ENCODE peak calls at places on chromosomes 12 and 14, in five cellular contexts. One of them, this sample, is unnamed.

GRCh38 chr12:56916296-56916995 is 17.8 kb downstream of the SDR9C7 start:
- DNase-seq in HCT116: no peak
- DNase-seq in SK-N-SH: no peak
- DNase-seq in GM12878: no peak
- DNase-seq in HepG2: no peak
- DNase-seq in this sample: no peak

GRCh38 chr12:127903146-127903545 is 363.8 kb upstream of the TMEM132C start:
- DNase-seq in GM12878: no peak
- DNase-seq in SK-N-SH: no peak
- DNase-seq in HepG2: no peak
- DNase-seq in HCT116: no peak
- DNase-seq in this sample: no peak

GRCh38 chr12:92628476-92628875 is 74.3 kb upstream of the PLEKHG7 start:
- DNase-seq in SK-N-SH: no peak
- DNase-seq in HCT116: no peak
- DNase-seq in GM12878: no peak
- DNase-seq in HepG2: no peak
- DNase-seq in this sample: no peak

GRCh38 chr14:66105819-66106218 is 380.4 kb upstream of the CCDC196 start:
- DNase-seq in SK-N-SH: no peak
- DNase-seq in HepG2: no peak
- DNase-seq in GM12878: no peak
- DNase-seq in HCT116: no peak
- DNase-seq in this sample: no peak

GRCh38 chr14:76217179-76217578 is 65.5 kb downstream of the GPATCH2L start:
- DNase-seq in HCT116: no peak
- DNase-seq in GM12878: no peak
- DNase-seq in HepG2: no peak
- DNase-seq in SK-N-SH: no peak
- DNase-seq in this sample: no peak

GRCh38 chr14:69696633-69697557 is 70.0 kb upstream of the SRSF5 start:
- DNase-seq in SK-N-SH: no peak
- DNase-seq in HCT116: no peak
- DNase-seq in HepG2: no peak
- DNase-seq in GM12878: no peak
- DNase-seq in this sample: peak; percentile 45

GRCh38 chr14:99995700-99996356 is 69.4 kb upstream of the EVL start:
- DNase-seq in HCT116: peak; percentile 54
- DNase-seq in GM12878: peak; percentile 89
- DNase-seq in HepG2: peak; percentile 55
- DNase-seq in SK-N-SH: peak; percentile 42
- DNase-seq in this sample: peak; percentile 47

GRCh38 chr12:106974525-106974924 is 12.4 kb downstream of the MTERF2 start:
- DNase-seq in GM12878: no peak
- DNase-seq in HCT116: no peak
- DNase-seq in SK-N-SH: no peak
- DNase-seq in HepG2: peak; percentile 76
- DNase-seq in this sample: no peak

GRCh38 chr12:64525461-64526160 is 73.7 kb downstream of the TBK1 start:
- DNase-seq in SK-N-SH: no peak
- DNase-seq in HepG2: no peak
- DNase-seq in HCT116: no peak
- DNase-seq in GM12878: no peak
- DNase-seq in this sample: no peak

GRCh38 chr14:73753887-73754880 is 40.0 kb upstream of the PNMA1 start:
- DNase-seq in SK-N-SH: no peak
- DNase-seq in GM12878: peak; percentile 61
- DNase-seq in HepG2: no peak
- DNase-seq in HCT116: no peak
- DNase-seq in this sample: no peak

GRCh38 chr12:25692115-25693035 is 139.3 kb upstream of the LMNTD1 start:
- DNase-seq in GM12878: no peak
- DNase-seq in HepG2: no peak
- DNase-seq in HCT116: no peak
- DNase-seq in SK-N-SH: no peak
- DNase-seq in this sample: no peak

GRCh38 chr12:105931762-105932587 is 206.8 kb downstream of the NUAK1 start:
- DNase-seq in HCT116: no peak
- DNase-seq in GM12878: no peak
- DNase-seq in SK-N-SH: no peak
- DNase-seq in HepG2: no peak
- DNase-seq in this sample: no peak

GRCh38 chr12:24798335-24798734 is 150.6 kb downstream of the BCAT1 start:
- DNase-seq in HepG2: no peak
- DNase-seq in SK-N-SH: no peak
- DNase-seq in HCT116: no peak
- DNase-seq in GM12878: peak; percentile 73
- DNase-seq in this sample: no peak

GRCh38 chr14:68627868-68628604 is 164.8 kb downstream of the ZFP36L1 start:
- DNase-seq in HepG2: no peak
- DNase-seq in GM12878: no peak
- DNase-seq in SK-N-SH: no peak
- DNase-seq in HCT116: peak; percentile 29
- DNase-seq in this sample: no peak

GRCh38 chr14:62064741-62065323 is 302.6 kb downstream of the SNAPC1 start:
- DNase-seq in HCT116: no peak
- DNase-seq in HepG2: no peak
- DNase-seq in SK-N-SH: no peak
- DNase-seq in GM12878: no peak
- DNase-seq in this sample: no peak

GRCh38 chr12:70248916-70249315 is 5.7 kb downstream of the CNOT2 start:
- DNase-seq in HCT116: no peak
- DNase-seq in HepG2: no peak
- DNase-seq in SK-N-SH: no peak
- DNase-seq in GM12878: no peak
- DNase-seq in this sample: no peak

GRCh38 chr12:122868471-122869177 is 27.3 kb downstream of the VPS37B start:
- DNase-seq in HepG2: no peak
- DNase-seq in HCT116: no peak
- DNase-seq in GM12878: no peak
- DNase-seq in SK-N-SH: no peak
- DNase-seq in this sample: no peak

GRCh38 chr14:20682127-20682434 is 2.3 kb upstream of the RNASE4 start:
- DNase-seq in HCT116: no peak
- DNase-seq in SK-N-SH: no peak
- DNase-seq in GM12878: no peak
- DNase-seq in HepG2: no peak
- DNase-seq in this sample: no peak

GRCh38 chr12:60489071-60489470 is 893.2 kb downstream of the SLC16A7 start:
- DNase-seq in HepG2: no peak
- DNase-seq in SK-N-SH: no peak
- DNase-seq in HCT116: no peak
- DNase-seq in GM12878: no peak
- DNase-seq in this sample: no peak

GRCh38 chr14:32567543-32568384 is 238.7 kb downstream of the AKAP6 start:
- DNase-seq in SK-N-SH: no peak
- DNase-seq in GM12878: no peak
- DNase-seq in HCT116: no peak
- DNase-seq in HepG2: no peak
- DNase-seq in this sample: no peak

GRCh38 chr14:93033983-93034670 is 81.6 kb downstream of the ITPK1 start:
- DNase-seq in HCT116: no peak
- DNase-seq in SK-N-SH: peak; percentile 77
- DNase-seq in GM12878: no peak
- DNase-seq in HepG2: no peak
- DNase-seq in this sample: peak; percentile 62

GRCh38 chr14:71475916-71476315 is 456.3 kb upstream of the RGS6 start:
- DNase-seq in GM12878: no peak
- DNase-seq in SK-N-SH: no peak
- DNase-seq in HCT116: no peak
- DNase-seq in HepG2: no peak
- DNase-seq in this sample: no peak

GRCh38 chr14:76863724-76864407 is 37.7 kb downstream of the LRRC74A start:
- DNase-seq in HepG2: peak; percentile 19
- DNase-seq in HCT116: no peak
- DNase-seq in SK-N-SH: no peak
- DNase-seq in GM12878: peak; percentile 13
- DNase-seq in this sample: no peak

GRCh38 chr14:61489932-61490331 is 168.6 kb downstream of the PRKCH start:
- DNase-seq in SK-N-SH: no peak
- DNase-seq in HepG2: no peak
- DNase-seq in HCT116: no peak
- DNase-seq in GM12878: no peak
- DNase-seq in this sample: no peak

GRCh38 chr12:111211910-111212757 is 156.8 kb downstream of the PHETA1 start:
- DNase-seq in GM12878: no peak
- DNase-seq in SK-N-SH: no peak
- DNase-seq in HCT116: no peak
- DNase-seq in HepG2: no peak
- DNase-seq in this sample: peak; percentile 27

GRCh38 chr12:77980782-77981181 is 150.1 kb downstream of the NAV3 start:
- DNase-seq in HepG2: no peak
- DNase-seq in SK-N-SH: no peak
- DNase-seq in GM12878: no peak
- DNase-seq in HCT116: no peak
- DNase-seq in this sample: no peak

GRCh38 chr14:68111733-68112270 is 292.2 kb downstream of the RAD51B start:
- DNase-seq in HepG2: no peak
- DNase-seq in SK-N-SH: no peak
- DNase-seq in GM12878: no peak
- DNase-seq in HCT116: no peak
- DNase-seq in this sample: no peak

GRCh38 chr12:84596276-84596675 is 316.3 kb downstream of the SLC6A15 start:
- DNase-seq in GM12878: no peak
- DNase-seq in HepG2: no peak
- DNase-seq in SK-N-SH: no peak
- DNase-seq in HCT116: no peak
- DNase-seq in this sample: no peak

GRCh38 chr14:60652674-60653387 is 3.6 kb upstream of the SIX1 start:
- DNase-seq in HepG2: no peak
- DNase-seq in SK-N-SH: peak; percentile 36
- DNase-seq in HCT116: no peak
- DNase-seq in GM12878: no peak
- DNase-seq in this sample: peak; percentile 12

GRCh38 chr12:119061208-119061796 is 80.0 kb downstream of the SRRM4 start:
- DNase-seq in HCT116: no peak
- DNase-seq in SK-N-SH: no peak
- DNase-seq in GM12878: no peak
- DNase-seq in HepG2: peak; percentile 27
- DNase-seq in this sample: peak; percentile 47

DNA sequence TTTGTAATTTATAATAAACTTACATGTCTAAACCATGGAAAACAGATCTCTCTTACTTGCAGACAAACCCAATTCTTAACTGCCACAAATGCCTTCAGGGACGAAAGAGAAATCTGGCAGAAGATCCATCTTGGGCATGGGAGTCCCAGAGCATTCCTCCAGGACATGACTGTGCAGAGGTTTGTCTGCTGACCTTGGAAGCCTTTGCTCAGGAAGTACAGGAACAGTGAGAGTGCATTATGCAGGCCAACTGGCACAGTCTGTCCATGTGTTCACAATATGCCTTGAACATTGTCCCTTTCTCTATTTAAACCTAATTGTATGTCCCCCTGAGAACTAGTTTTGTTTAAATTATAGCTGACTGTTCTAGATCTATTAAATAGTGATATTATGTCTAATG is 467.1 kb downstream of the ATP23 start:
- DNase-seq in GM12878: no peak
- DNase-seq in SK-N-SH: no peak
- DNase-seq in HCT116: no peak
- DNase-seq in HepG2: no peak
- DNase-seq in this sample: no peak
- H2AFZ ChIP-seq in GM12878: no peak overlapping the region
- H2AFZ ChIP-seq in SK-N-SH: no peak overlapping the region
- H2AFZ ChIP-seq in HCT116: no peak overlapping the region
- H2AFZ ChIP-seq in HepG2: no peak overlapping the region
- H2AFZ ChIP-seq in this sample: no peak overlapping the region

DNA sequence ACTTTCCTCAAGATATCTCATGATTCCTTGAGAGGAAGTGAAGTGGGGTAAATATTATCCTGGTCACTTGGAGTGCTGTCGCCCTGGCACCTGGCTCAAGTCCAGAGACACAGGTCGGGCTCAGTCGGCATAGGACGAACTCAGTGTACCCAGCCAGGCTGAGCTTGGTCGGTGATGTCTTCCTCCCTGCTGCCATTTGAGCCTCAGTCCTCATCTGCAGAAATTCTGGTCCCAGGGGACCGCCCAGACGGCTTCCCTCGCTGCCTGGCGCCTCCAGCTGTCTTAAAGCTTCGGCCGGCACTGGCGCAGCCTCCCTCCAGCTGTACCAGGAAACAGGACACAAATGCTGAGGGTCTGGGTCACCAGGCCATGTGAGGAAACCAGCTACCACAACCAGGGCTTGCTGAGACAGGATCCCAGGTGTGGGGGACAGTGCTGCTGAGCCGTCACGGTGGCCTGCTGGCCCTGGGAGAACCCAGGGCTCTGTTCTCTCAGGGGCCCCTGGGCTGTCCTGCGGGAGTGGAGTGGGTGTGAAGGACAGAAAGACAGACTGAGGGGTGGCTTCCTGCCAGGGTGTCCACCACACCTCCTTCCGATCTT is 5.0 kb upstream of the KLC1 start:
- DNase-seq in SK-N-SH: no peak
- DNase-seq in HCT116: no peak
- DNase-seq in HepG2: no peak
- DNase-seq in GM12878: no peak
- DNase-seq in this sample: no peak
- TF ChIP-seq ZBTB33 in SK-N-SH: no peak
- TF ChIP-seq ZBTB33 in HCT116: no peak
- TF ChIP-seq ZBTB33 in HepG2: no peak
- TF ChIP-seq ZBTB33 in GM12878: no peak
- TF ChIP-seq ZBTB33 in this sample: no peak

GRCh38 chr12:45637706-45638105 is 91.8 kb upstream of the ARID2 start:
- DNase-seq in HCT116: no peak
- DNase-seq in SK-N-SH: no peak
- DNase-seq in GM12878: no peak
- DNase-seq in HepG2: no peak
- DNase-seq in this sample: no peak

GRCh38 chr12:45634273-45634917 is 95.1 kb upstream of the ARID2 start:
- DNase-seq in HCT116: no peak
- DNase-seq in SK-N-SH: no peak
- DNase-seq in HepG2: no peak
- DNase-seq in GM12878: no peak
- DNase-seq in this sample: no peak

GRCh38 chr12:45633733-45634132 is 95.8 kb upstream of the ARID2 start:
- DNase-seq in HepG2: no peak
- DNase-seq in HCT116: no peak
- DNase-seq in GM12878: no peak
- DNase-seq in SK-N-SH: no peak
- DNase-seq in this sample: no peak

GRCh38 chr12:45638386-45638785 is 91.1 kb upstream of the ARID2 start:
- DNase-seq in HCT116: no peak
- DNase-seq in HepG2: no peak
- DNase-seq in GM12878: no peak
- DNase-seq in SK-N-SH: no peak
- DNase-seq in this sample: no peak
- H2AFZ ChIP-seq in HCT116: no peak overlapping the region
- H2AFZ ChIP-seq in HepG2: no peak overlapping the region
- H2AFZ ChIP-seq in GM12878: no peak overlapping the region
- H2AFZ ChIP-seq in SK-N-SH: no peak overlapping the region
- H2AFZ ChIP-seq in this sample: no peak overlapping the region

DNA sequence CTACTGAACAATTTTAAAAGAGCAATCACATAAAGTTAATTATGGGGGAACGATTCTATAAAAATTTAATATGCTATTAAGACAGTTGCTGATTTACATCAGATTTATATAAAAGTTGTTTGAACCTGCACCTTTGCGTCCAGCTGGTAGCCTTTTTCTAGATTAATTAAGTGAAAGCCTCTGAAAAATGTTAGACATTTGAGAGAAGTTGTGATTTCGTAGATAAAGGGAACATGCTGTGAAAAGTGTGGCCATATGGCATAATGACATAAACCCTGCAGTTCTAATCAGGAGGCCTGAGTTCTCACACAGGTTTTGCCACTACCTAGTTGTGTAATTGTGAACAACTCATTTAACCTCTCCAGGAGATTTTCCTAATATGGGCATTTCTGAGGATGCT is 187.2 kb downstream of the TMTC2 start:
- DNase-seq in GM12878: no peak
- DNase-seq in HCT116: no peak
- DNase-seq in SK-N-SH: peak; percentile 26
- DNase-seq in HepG2: no peak
- DNase-seq in this sample: no peak
- TF ChIP-seq ZBTB33 in GM12878: no peak
- TF ChIP-seq ZBTB33 in HCT116: no peak
- TF ChIP-seq ZBTB33 in SK-N-SH: no peak
- TF ChIP-seq ZBTB33 in HepG2: no peak
- TF ChIP-seq ZBTB33 in this sample: no peak